ENCODE peak calls at places on chromosomes 2 and 18, in four cellular contexts. B, U, C and M are unnamed samples.

GRCh38 chr2:44562737-44563136 is 201.0 kb downstream of the CAMKMT start:
- DNase-seq in B (no peak), U (no peak), C (no peak), M (no peak)

GRCh38 chr2:73736855-73737779 is at the start of gene TPRKB:
- DNase-seq in B (peak; percentile 98), U (peak; percentile 88), C (peak; percentile 99), M (peak; percentile 96)

GRCh38 chr18:13218376-13219011 is at the start of gene LDLRAD4:
- DNase-seq in B (no peak), U (no peak), C (peak; percentile 39), M (no peak)

GRCh38 chr2:63654959-63655358 is 66.2 kb downstream of the MDH1 start:
- DNase-seq in B (no peak), U (no peak), C (peak; percentile 25), M (no peak)

GRCh38 chr18:26502834-26503233 is 45.5 kb downstream of the KCTD1 start:
- DNase-seq in B (no peak), U (no peak), C (no peak), M (no peak)

GRCh38 chr18:78601349-78601748 is 378.3 kb upstream of the SALL3 start:
- DNase-seq in B (no peak), U (no peak), C (no peak), M (no peak)

GRCh38 chr2:179255129-179255528 is 9.5 kb downstream of the SESTD1 start:
- DNase-seq in B (no peak), U (no peak), C (no peak), M (no peak)

GRCh38 chr2:218259099-218259921 is 1.5 kb upstream of the GPBAR1 start:
- DNase-seq in B (no peak), U (no peak), C (peak; percentile 82), M (peak; percentile 79)

GRCh38 chr2:138182913-138183312 is 218.6 kb downstream of the HNMT start:
- DNase-seq in B (no peak), U (no peak), C (peak; percentile 32), M (no peak)

GRCh38 chr18:30177056-30177455 is 865.5 kb downstream of the DSC3 start:
- DNase-seq in B (no peak), U (no peak), C (peak; percentile 7), M (no peak)

GRCh38 chr2:105607920-105608504 is 136.7 kb upstream of the NCK2 start:
- DNase-seq in B (no peak), U (no peak), C (no peak), M (peak; percentile 34)

GRCh38 chr2:219104107-219105050 is 43.7 kb upstream of the IHH start:
- DNase-seq in B (peak; percentile 22), U (no peak), C (peak; percentile 63), M (no peak)